ENCODE peak calls at places on chromosomes 13 and 19, in six cellular contexts. J is HCT116, O is GM23338, S is esophagus muscularis mucosa, T is endothelial cell of umbilical vein, B is SK-N-SH. G is an unnamed sample.

GRCh38 chr19:15836345-15836594 is 20.8 kb upstream of the OR10H1 start:
- DNase-seq in J (no peak), O (no peak), S (no peak), T (peak), B (no peak), G (no peak)

GRCh38 chr19:8304841-8305621 is 3.1 kb downstream of the CD320 start:
- DNase-seq in J (peak), O (peak), S (no peak), T (no peak), B (peak), G (peak)

GRCh38 chr19:5719274-5719960 is 529 bp downstream of the LONP1 start:
- DNase-seq in J (no peak), O (peak), S (no peak), T (peak), B (no peak), G (no peak)

GRCh38 chr19:29837448-29837961 is 25.7 kb downstream of the CCNE1 start:
- DNase-seq in J (no peak), O (no peak), S (no peak), T (no peak), B (no peak), G (no peak)

GRCh38 chr13:75788494-75788991 is 152.4 kb downstream of the LMO7 start:
- DNase-seq in J (no peak), O (no peak), S (no peak), T (peak), B (no peak), G (no peak)

GRCh38 chr13:113542751-113543424 is 41.7 kb upstream of the TFDP1 start:
- DNase-seq in J (no peak), O (no peak), S (no peak), T (no peak), B (no peak), G (peak)

GRCh38 chr13:97301382-97302095 is 79.4 kb downstream of the MBNL2 start:
- DNase-seq in J (no peak), O (no peak), S (no peak), T (peak), B (no peak), G (no peak)

GRCh38 chr19:39941615-39942507 is 7.4 kb upstream of the FCGBP start:
- DNase-seq in J (no peak), O (no peak), S (peak), T (peak), B (no peak), G (no peak)

GRCh38 chr13:84497613-84498012 is 615.3 kb upstream of the SLITRK1 start:
- DNase-seq in J (no peak), O (no peak), S (no peak), T (no peak), B (no peak), G (no peak)

GRCh38 chr19:41917676-41918075 is 10.6 kb downstream of the ERFL start:
- DNase-seq in J (no peak), O (no peak), S (no peak), T (no peak), B (no peak), G (no peak)

GRCh38 chr13:44335463-44335862 is 38.2 kb upstream of the SERP2 start:
- DNase-seq in J (no peak), O (no peak), S (peak), T (no peak), B (no peak), G (no peak)

GRCh38 chr19:7920520-7921301 is 573 bp downstream of the SNAPC2 start:
- DNase-seq in J (peak), O (peak), S (peak), T (peak), B (peak), G (peak)

GRCh38 chr19:38059897-38060296 is 152.9 kb downstream of the SIPA1L3 start:
- DNase-seq in J (no peak), O (no peak), S (no peak), T (peak), B (no peak), G (no peak)

GRCh38 chr13:76210262-76210661 is 574.1 kb downstream of the LMO7 start:
- DNase-seq in J (no peak), O (no peak), S (no peak), T (no peak), B (no peak), G (no peak)

GRCh38 chr19:41599175-41599966 is 23.4 kb downstream of the CEACAM21 start:
- DNase-seq in J (no peak), O (peak), S (no peak), T (no peak), B (no peak), G (no peak)

GRCh38 chr19:34474233-34474989 is 7.1 kb upstream of the WTIP start:
- DNase-seq in J (no peak), O (no peak), S (no peak), T (no peak), B (no peak), G (no peak)

GRCh38 chr13:74575729-74576125 is 441.5 kb upstream of the KLF12 start:
- DNase-seq in J (no peak), O (peak), S (no peak), T (peak), B (peak), G (peak)

GRCh38 chr19:13172335-13173128 is 22.3 kb downstream of the IER2 start:
- DNase-seq in J (no peak), O (no peak), S (peak), T (peak), B (peak), G (peak)

GRCh38 chr13:99314640-99315176 is 7.5 kb upstream of the GPR183 start:
- DNase-seq in J (peak), O (no peak), S (no peak), T (peak), B (no peak), G (no peak)

GRCh38 chr19:28021316-28022185 is 1191.4 kb downstream of the UQCRFS1 start:
- DNase-seq in J (no peak), O (no peak), S (peak), T (no peak), B (no peak), G (no peak)

GRCh38 chr13:31310781-31311180 is 111.0 kb downstream of the B3GLCT start:
- DNase-seq in J (no peak), O (no peak), S (no peak), T (peak), B (no peak), G (no peak)

GRCh38 chr19:46674416-46675178 is 13.6 kb upstream of the DACT3 start:
- DNase-seq in J (peak), O (peak), S (no peak), T (peak), B (peak), G (no peak)

GRCh38 chr19:54462713-54463530 is 656 bp downstream of the LENG9 start:
- DNase-seq in J (no peak), O (peak), S (no peak), T (peak), B (peak), G (peak)

GRCh38 chr13:77860621-77861020 is 58.0 kb downstream of the EDNRB start:
- DNase-seq in J (no peak), O (no peak), S (no peak), T (peak), B (no peak), G (no peak)

GRCh38 chr19:49468746-49469447 is 5.1 kb upstream of the FLT3LG start:
- DNase-seq in J (no peak), O (peak), S (peak), T (no peak), B (no peak), G (peak)

GRCh38 chr19:35140898-35141626 is 2.0 kb upstream of the FXYD7 start:
- DNase-seq in J (peak), O (peak), S (peak), T (peak), B (peak), G (peak)

GRCh38 chr13:37869756-37870488 is at the start of gene TRPC4:
- DNase-seq in J (no peak), O (peak), S (no peak), T (peak), B (peak), G (peak)

GRCh38 chr19:38250821-38251563 is 5.2 kb downstream of the PPP1R14A start:
- DNase-seq in J (no peak), O (peak), S (no peak), T (no peak), B (no peak), G (peak)

GRCh38 chr13:95122063-95122462 is 179.2 kb downstream of the ABCC4 start:
- DNase-seq in J (no peak), O (no peak), S (no peak), T (no peak), B (no peak), G (no peak)

GRCh38 chr13:66831317-66831716 is 398.8 kb downstream of the PCDH9 start:
- DNase-seq in J (no peak), O (no peak), S (no peak), T (no peak), B (no peak), G (no peak)

GRCh38 chr13:113855012-113855921 is 8.6 kb downstream of the GAS6 start:
- DNase-seq in J (no peak), O (no peak), S (no peak), T (no peak), B (no peak), G (no peak)

GRCh38 chr13:29922281-29922821 is 71.9 kb upstream of the UBL3 start:
- DNase-seq in J (no peak), O (no peak), S (no peak), T (no peak), B (no peak), G (no peak)

GRCh38 chr19:28372800-28373199 is 840.2 kb downstream of the UQCRFS1 start:
- DNase-seq in J (no peak), O (no peak), S (no peak), T (no peak), B (no peak), G (no peak)

GRCh38 chr13:41352935-41353801 is 42.1 kb downstream of the NAA16 start:
- DNase-seq in J (peak), O (peak), S (no peak), T (peak), B (peak), G (no peak)

GRCh38 chr19:38735257-38735686 is 9.0 kb downstream of the CAPN12 start:
- DNase-seq in J (no peak), O (peak), S (no peak), T (no peak), B (peak), G (peak)

DNA sequence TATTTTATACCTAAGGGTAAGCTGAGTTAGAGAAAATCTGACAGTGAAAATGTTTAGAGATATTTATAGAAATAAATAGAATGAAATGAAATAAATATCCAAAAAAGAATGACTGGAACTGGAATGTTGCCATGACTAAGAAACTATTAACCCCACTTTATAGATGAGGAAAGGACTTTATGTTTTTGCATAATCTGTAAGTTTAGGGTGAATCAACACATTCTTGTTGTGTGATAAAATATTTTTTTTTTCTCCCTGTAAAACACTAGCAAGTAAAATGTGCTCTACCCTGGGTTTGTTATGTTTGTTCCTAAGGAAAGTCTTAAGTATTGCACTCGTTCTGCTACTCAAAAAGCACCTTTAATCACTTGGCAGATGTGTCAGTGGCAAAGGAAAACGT is 83.8 kb upstream of the KL start:
- DNase-seq in J (no peak), O (no peak), S (no peak), T (no peak), B (no peak), G (no peak)
- TF ChIP-seq POLR2AphosphoS5 in J (no peak), O (no peak), S (no peak), T (no peak), B (no peak), G (no peak)

DNA sequence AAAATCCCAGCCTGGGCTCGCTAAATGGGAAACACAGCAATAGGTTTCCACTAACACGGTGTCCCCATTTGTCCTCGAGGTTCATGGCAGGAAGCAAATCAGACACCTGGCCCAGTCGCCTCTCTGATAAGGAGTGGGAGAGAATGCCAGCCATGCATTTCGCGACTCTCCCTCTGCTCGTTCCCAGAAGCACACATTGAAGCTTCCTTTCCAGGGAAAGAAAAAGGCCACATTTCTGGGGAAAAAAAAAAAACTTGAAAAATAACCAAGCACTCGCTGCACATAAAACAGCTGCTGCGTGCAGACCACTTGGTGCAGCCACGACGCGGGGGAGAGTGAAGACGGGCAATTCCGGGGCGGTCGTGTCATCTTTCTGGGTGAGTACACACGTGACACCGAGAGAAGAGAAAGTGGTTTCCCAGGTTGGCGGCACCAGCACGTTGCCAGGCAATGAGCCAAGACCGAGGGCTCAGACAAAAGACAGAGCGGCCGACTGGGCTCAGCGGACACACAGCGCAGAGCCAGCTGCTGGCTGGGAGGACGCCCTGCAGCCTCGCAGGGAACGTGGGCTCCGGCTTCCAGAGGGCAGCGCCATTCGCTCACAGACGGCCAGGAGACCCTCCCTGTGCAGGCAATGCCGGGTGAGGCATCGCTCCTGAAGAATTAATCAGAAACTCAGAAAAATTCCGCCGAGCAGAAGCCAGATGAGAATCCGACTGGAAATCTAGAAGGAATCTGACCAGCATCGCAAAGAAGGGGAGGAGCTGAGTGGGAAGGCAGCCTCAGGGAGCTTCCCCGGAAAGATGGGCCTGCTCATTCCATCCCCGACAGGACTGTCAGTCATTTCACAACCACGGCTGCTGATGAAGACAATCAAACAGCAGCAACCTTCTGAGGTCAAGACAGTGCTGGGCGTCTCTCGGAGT is 83.2 kb upstream of the IRS2 start:
- DNase-seq in J (no peak), O (peak), S (peak), T (peak), B (peak), G (peak)
- H3K4me3 ChIP-seq in J (no peak), O (no peak), S (peak), T (no peak), B (peak), G (peak)

GRCh38 chr19:3538965-3539742 is at the start of gene TEKTIP1:
- DNase-seq in J (no peak), O (peak), S (no peak), T (no peak), B (no peak), G (no peak)
- TF ChIP-seq POLR2AphosphoS5 in J (peak), O (no peak), S (no peak), T (no peak), B (no peak), G (no peak)

GRCh38 chr19:51703655-51704515 is 10.8 kb downstream of the SPACA6 start:
- DNase-seq in J (peak), O (peak), S (peak), T (peak), B (peak), G (peak)

GRCh38 chr19:51702103-51702753 is 9.1 kb downstream of the SPACA6 start:
- DNase-seq in J (no peak), O (peak), S (peak), T (peak), B (peak), G (peak)

GRCh38 chr19:51704601-51705000 is 11.5 kb downstream of the SPACA6 start:
- DNase-seq in J (no peak), O (no peak), S (no peak), T (no peak), B (no peak), G (no peak)

GRCh38 chr19:51701468-51702100 is 8.5 kb downstream of the SPACA6 start:
- DNase-seq in J (no peak), O (no peak), S (no peak), T (no peak), B (peak), G (no peak)

GRCh38 chr19:51702754-51703654 is 9.9 kb downstream of the SPACA6 start:
- DNase-seq in J (no peak), O (peak), S (no peak), T (peak), B (peak), G (peak)
- H3K4me3 ChIP-seq in J (no peak), O (peak), S (peak), T (no peak), B (no peak), G (peak)

GRCh38 chr19:10687518-10688288 is 13.5 kb upstream of the QTRT1 start:
- DNase-seq in J (no peak), O (no peak), S (no peak), T (no peak), B (peak), G (no peak)

GRCh38 chr19:10688545-10689280 is 12.5 kb upstream of the QTRT1 start:
- DNase-seq in J (no peak), O (no peak), S (no peak), T (no peak), B (no peak), G (no peak)

GRCh38 chr19:10686661-10687517 is 14.3 kb upstream of the QTRT1 start:
- DNase-seq in J (no peak), O (no peak), S (no peak), T (no peak), B (peak), G (no peak)

GRCh38 chr19:10685210-10685609 is 16.0 kb upstream of the QTRT1 start:
- DNase-seq in J (no peak), O (no peak), S (no peak), T (no peak), B (no peak), G (no peak)

DNA sequence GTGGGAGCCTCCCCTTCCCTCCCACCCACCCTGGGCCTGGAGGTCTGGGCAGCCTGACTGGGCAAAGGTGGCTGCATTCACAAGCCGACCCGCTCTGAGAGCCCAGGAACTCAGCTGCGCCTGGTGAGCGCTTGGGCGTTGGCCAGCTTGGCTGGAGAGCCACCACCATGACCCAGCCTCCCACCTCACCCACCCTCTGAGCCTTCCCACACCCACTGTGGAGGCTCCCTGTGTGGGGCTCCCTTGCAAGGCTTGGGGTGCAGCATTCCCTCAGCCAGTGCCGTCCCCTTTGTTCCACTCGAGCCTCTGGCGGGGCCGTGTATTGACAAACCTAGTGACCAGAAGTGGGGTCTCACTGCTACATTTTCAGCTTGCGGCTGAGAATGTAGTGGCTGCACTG is 15.0 kb upstream of the QTRT1 start:
- DNase-seq in J (no peak), O (no peak), S (no peak), T (no peak), B (no peak), G (no peak)
- TF ChIP-seq POLR2AphosphoS5 in J (no peak), O (peak), S (no peak), T (no peak), B (no peak), G (no peak)

GRCh38 chr19:17831419-17831888 is 10.1 kb upstream of the INSL3 start:
- DNase-seq in J (no peak), O (peak), S (no peak), T (no peak), B (no peak), G (no peak)
- H3K4me3 ChIP-seq in J (peak), O (peak), S (peak), T (no peak), B (peak), G (no peak)

GRCh38 chr13:89165685-89166084 is 1494.5 kb downstream of the SLITRK5 start:
- DNase-seq in J (no peak), O (no peak), S (no peak), T (no peak), B (no peak), G (no peak)
- TF ChIP-seq POLR2AphosphoS5 in J (no peak), O (no peak), S (no peak), T (no peak), B (no peak), G (no peak)

DNA sequence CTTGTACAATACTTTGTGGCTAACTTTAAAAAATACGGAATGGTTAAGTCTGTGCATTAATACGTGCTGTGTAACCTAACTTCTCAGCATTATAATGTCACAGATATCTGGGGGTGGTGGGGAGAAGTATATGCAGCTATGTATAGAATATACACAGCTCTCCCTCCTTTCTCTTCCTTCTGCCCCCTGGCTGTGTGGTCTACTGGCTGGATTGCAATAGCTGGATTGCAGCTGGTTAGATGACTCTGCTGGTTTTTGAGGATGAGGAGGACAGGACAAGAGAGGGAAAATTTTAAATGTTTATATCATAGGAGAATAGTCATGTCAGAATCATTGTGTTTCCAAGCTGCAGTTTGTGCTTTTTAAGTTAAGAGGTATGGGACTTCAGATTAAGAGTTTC is 9.7 kb downstream of the RNASEH2B start:
- DNase-seq in J (no peak), O (no peak), S (no peak), T (no peak), B (no peak), G (no peak)
- H3K4me3 ChIP-seq in J (no peak), O (no peak), S (no peak), T (no peak), B (no peak), G (no peak)